ENCODE peak calls at places on chromosomes 2 and 18, in five cellular contexts. L, F, P, A and J are unnamed samples.

GRCh38 chr2:44560352-44560751 is 198.6 kb downstream of the CAMKMT start:
- DNase-seq in L (no peak), F (no peak), P (peak; percentile 47), A (peak; percentile 55), J (no peak)

GRCh38 chr18:49016648-49017539 is 66.1 kb upstream of the SMAD7 start:
- DNase-seq in L (peak; percentile 70), F (no peak), P (peak; percentile 91), A (no peak), J (peak; percentile 84)

GRCh38 chr2:235638541-235639192 is 144.8 kb downstream of the AGAP1 start:
- DNase-seq in L (no peak), F (no peak), P (no peak), A (no peak), J (no peak)

GRCh38 chr2:240453461-240454030 is 18.1 kb downstream of the GPC1 start:
- DNase-seq in L (no peak), F (no peak), P (no peak), A (peak; percentile 27), J (no peak)

GRCh38 chr2:136424112-136424511 is 306.2 kb upstream of the CXCR4 start:
- DNase-seq in L (no peak), F (no peak), P (no peak), A (no peak), J (no peak)

GRCh38 chr2:137173514-137173913 is 408.2 kb downstream of the THSD7B start:
- DNase-seq in L (no peak), F (no peak), P (peak; percentile 42), A (no peak), J (peak; percentile 47)

GRCh38 chr18:35174093-35174731 is 66.6 kb upstream of the ZNF397 start:
- DNase-seq in L (no peak), F (no peak), P (no peak), A (no peak), J (no peak)

GRCh38 chr2:234494361-234495075 is 2.4 kb downstream of the ARL4C start:
- DNase-seq in L (no peak), F (peak; percentile 25), P (no peak), A (no peak), J (peak; percentile 20)

GRCh38 chr18:3256693-3257626 is 5.0 kb upstream of the MYL12B start:
- DNase-seq in L (no peak), F (no peak), P (peak; percentile 55), A (no peak), J (peak; percentile 36)

GRCh38 chr18:50563376-50563775 is 3.5 kb downstream of the MAPK4 start:
- DNase-seq in L (no peak), F (no peak), P (no peak), A (no peak), J (no peak)

GRCh38 chr18:66560092-66560491 is 43.8 kb downstream of the CDH19 start:
- DNase-seq in L (no peak), F (peak; percentile 8), P (no peak), A (peak; percentile 5), J (peak; percentile 52)

GRCh38 chr2:31578316-31578715 is 2.4 kb downstream of the SRD5A2 start:
- DNase-seq in L (no peak), F (no peak), P (no peak), A (no peak), J (no peak)

GRCh38 chr2:15472133-15472532 is 89.0 kb downstream of the NBAS start:
- DNase-seq in L (no peak), F (no peak), P (no peak), A (no peak), J (no peak)

GRCh38 chr2:179355881-179356280 is 91.2 kb upstream of the SESTD1 start:
- DNase-seq in L (no peak), F (no peak), P (no peak), A (no peak), J (peak; percentile 49)

GRCh38 chr2:234289789-234290188 is 207.1 kb downstream of the ARL4C start:
- DNase-seq in L (no peak), F (no peak), P (no peak), A (no peak), J (peak; percentile 71)

GRCh38 chr18:22739789-22740188 is 193.3 kb upstream of the RBBP8 start:
- DNase-seq in L (no peak), F (no peak), P (no peak), A (no peak), J (no peak)

GRCh38 chr18:22813648-22814328 is 119.3 kb upstream of the RBBP8 start:
- DNase-seq in L (no peak), F (peak; percentile 43), P (no peak), A (peak; percentile 8), J (peak; percentile 69)

GRCh38 chr2:134792147-134792546 is 46.3 kb upstream of the ACMSD start:
- DNase-seq in L (no peak), F (no peak), P (no peak), A (no peak), J (no peak)

GRCh38 chr2:49971453-49971852 is 817.1 kb upstream of the FSHR start:
- DNase-seq in L (no peak), F (no peak), P (no peak), A (no peak), J (no peak)

GRCh38 chr18:76314496-76314895 is 180.5 kb downstream of the ZNF516 start:
- DNase-seq in L (no peak), F (no peak), P (no peak), A (no peak), J (no peak)

GRCh38 chr2:118223487-118224136 is 135.3 kb downstream of the INSIG2 start:
- DNase-seq in L (no peak), F (no peak), P (no peak), A (no peak), J (no peak)

GRCh38 chr2:118221952-118222594 is 133.8 kb downstream of the INSIG2 start:
- DNase-seq in L (no peak), F (peak; percentile 31), P (no peak), A (peak; percentile 22), J (peak; percentile 82)

GRCh38 chr2:118224888-118225264 is 136.6 kb downstream of the INSIG2 start:
- DNase-seq in L (no peak), F (no peak), P (no peak), A (no peak), J (no peak)

GRCh38 chr2:118222643-118223486 is 134.6 kb downstream of the INSIG2 start:
- DNase-seq in L (no peak), F (no peak), P (no peak), A (no peak), J (peak; percentile 5)

GRCh38 chr2:118224144-118224887 is 136.0 kb downstream of the INSIG2 start:
- DNase-seq in L (no peak), F (no peak), P (no peak), A (no peak), J (peak; percentile 5)
- H3K4me3 ChIP-seq in L (peak overlapping the region; percentile 23), F (peak overlapping the region; percentile 15), P (peak overlapping the region; percentile 22), A (no peak overlapping the region), J (peak overlapping the region; percentile 24)

GRCh38 chr2:215637658-215638057 is 201.8 kb upstream of the FN1 start:
- DNase-seq in L (no peak), F (no peak), P (no peak), A (no peak), J (peak; percentile 50)

GRCh38 chr2:215635071-215635787 is 199.4 kb upstream of the FN1 start:
- DNase-seq in L (no peak), F (no peak), P (no peak), A (no peak), J (no peak)

GRCh38 chr2:215638687-215639086 is 202.8 kb upstream of the FN1 start:
- DNase-seq in L (no peak), F (no peak), P (no peak), A (no peak), J (no peak)

GRCh38 chr2:215633360-215633759 is 197.5 kb upstream of the FN1 start:
- DNase-seq in L (no peak), F (no peak), P (no peak), A (no peak), J (no peak)

GRCh38 chr2:215635788-215636139 is 199.9 kb upstream of the FN1 start:
- DNase-seq in L (no peak), F (no peak), P (peak; percentile 32), A (no peak), J (peak; percentile 83)
- TF ChIP-seq CTCF in L (no peak), F (no peak), P (no peak), A (peak; percentile 8), J (peak; percentile 37)

GRCh38 chr2:238237441-238237840 is 2.4 kb downstream of the HES6 start:
- DNase-seq in L (no peak), F (no peak), P (no peak), A (no peak), J (no peak)
- H3K4me3 ChIP-seq in L (no peak overlapping the region), F (no peak overlapping the region), P (no peak overlapping the region), A (no peak overlapping the region), J (no peak overlapping the region)

DNA sequence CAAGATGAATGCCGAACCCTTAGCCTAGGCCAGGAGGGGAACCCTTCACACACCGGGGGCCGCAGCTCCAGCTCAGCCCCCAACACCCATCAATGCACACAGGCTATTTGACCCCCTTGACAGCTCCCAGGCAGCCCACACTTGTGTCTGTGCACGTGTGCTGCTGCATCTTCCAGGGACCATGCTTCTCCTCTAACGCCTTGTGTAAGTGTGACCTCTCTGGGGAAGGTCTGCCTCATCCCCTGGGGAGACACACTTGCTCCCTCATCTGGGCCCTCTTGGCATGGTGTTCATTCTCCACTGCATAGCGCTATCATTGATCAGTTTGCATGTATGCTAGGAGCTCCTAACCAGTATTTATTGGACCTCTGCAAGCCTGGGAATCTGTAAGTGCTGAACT is 120.0 kb upstream of the FHL2 start:
- DNase-seq in L (no peak), F (no peak), P (no peak), A (no peak), J (no peak)
- TF ChIP-seq CTCF in L (no peak), F (no peak), P (no peak), A (no peak), J (no peak)

GRCh38 chr2:224563537-224563936 is 21.6 kb downstream of the CUL3 start:
- DNase-seq in L (no peak), F (no peak), P (no peak), A (no peak), J (no peak)
- H3K4me3 ChIP-seq in L (no peak overlapping the region), F (no peak overlapping the region), P (no peak overlapping the region), A (no peak overlapping the region), J (no peak overlapping the region)

GRCh38 chr2:82143343-82143742 is 1838.8 kb upstream of the LRRTM1 start:
- DNase-seq in L (no peak), F (no peak), P (no peak), A (no peak), J (no peak)
- TF ChIP-seq CTCF in L (no peak), F (no peak), P (no peak), A (no peak), J (no peak)

GRCh38 chr2:120443946-120444345 is 98.0 kb downstream of the INHBB start:
- DNase-seq in L (no peak), F (no peak), P (no peak), A (no peak), J (no peak)

GRCh38 chr2:120441351-120441700 is 95.4 kb downstream of the INHBB start:
- DNase-seq in L (no peak), F (no peak), P (no peak), A (no peak), J (no peak)

GRCh38 chr2:120442923-120443571 is 97.1 kb downstream of the INHBB start:
- DNase-seq in L (peak; percentile 47), F (peak; percentile 85), P (peak; percentile 93), A (no peak), J (no peak)

GRCh38 chr2:120441744-120442471 is 96.0 kb downstream of the INHBB start:
- DNase-seq in L (peak; percentile 79), F (peak; percentile 82), P (peak; percentile 67), A (no peak), J (peak; percentile 49)

GRCh38 chr2:120442541-120442922 is 96.6 kb downstream of the INHBB start:
- DNase-seq in L (no peak), F (no peak), P (no peak), A (no peak), J (no peak)
- H3K4me3 ChIP-seq in L (peak overlapping the region; percentile 42), F (peak overlapping the region; percentile 27), P (peak overlapping the region; percentile 61), A (no peak overlapping the region), J (peak overlapping the region; percentile 16)

GRCh38 chr2:63078852-63079606 is 28.4 kb downstream of the OTX1 start:
- DNase-seq in L (no peak), F (no peak), P (peak; percentile 47), A (peak; percentile 22), J (peak; percentile 37)
- TF ChIP-seq CTCF in L (no peak), F (peak; percentile 42), P (peak; percentile 47), A (peak; percentile 55), J (peak; percentile 54)